ENCODE peak calls at places on chromosomes 6 and 20, in four cellular contexts. B is NCI-H1092 treated with DMSO at 0.1 percent for 48 hours, M is GM13976, G is NCI-H2029. T is an unnamed sample.

GRCh38 chr6:89574860-89575561 is 63.5 kb downstream of the LYRM2 start:
- DNase-seq in B (no peak), M (no peak), G (no peak), T (no peak)

GRCh38 chr20:53515749-53516148 is 77.9 kb downstream of the ZNF217 start:
- DNase-seq in B (no peak), M (no peak), G (no peak), T (no peak)

GRCh38 chr6:133456934-133457333 is 215.8 kb downstream of the EYA4 start:
- DNase-seq in B (no peak), M (no peak), G (no peak), T (no peak)

GRCh38 chr6:13404115-13404891 is 76.0 kb upstream of the TBC1D7 start:
- DNase-seq in B (no peak), M (no peak), G (no peak), T (no peak)

GRCh38 chr6:163835772-163836171 is 421.3 kb downstream of the QKI start:
- DNase-seq in B (no peak), M (no peak), G (no peak), T (no peak)

GRCh38 chr20:58682656-58683055 is 9.9 kb upstream of the NPEPL1 start:
- DNase-seq in B (no peak), M (no peak), G (no peak), T (no peak)

GRCh38 chr20:24118781-24119175 is 130.2 kb upstream of the GGTLC1 start:
- DNase-seq in B (no peak), M (no peak), G (no peak), T (no peak)

GRCh38 chr6:18424201-18424600 is 37.1 kb downstream of the RNF144B start:
- DNase-seq in B (no peak), M (no peak), G (no peak), T (no peak)

GRCh38 chr6:150977276-150977675 is 111.8 kb downstream of the MTHFD1L start:
- DNase-seq in B (no peak), M (no peak), G (no peak), T (no peak)

GRCh38 chr20:38049800-38050199 is 16.3 kb downstream of the RPRD1B start:
- DNase-seq in B (no peak), M (no peak), G (peak), T (no peak)

GRCh38 chr20:44714102-44714700 is 968 bp upstream of the CCN5 start:
- DNase-seq in B (no peak), M (no peak), G (no peak), T (no peak)

GRCh38 chr6:49541210-49541724 is 9.2 kb upstream of the C6orf141 start:
- DNase-seq in B (no peak), M (no peak), G (peak), T (no peak)

GRCh38 chr6:145067430-145067829 is 667.9 kb downstream of the EPM2A start:
- DNase-seq in B (no peak), M (no peak), G (no peak), T (no peak)

GRCh38 chr6:37731888-37732287 is 34.2 kb upstream of the MDGA1 start:
- DNase-seq in B (no peak), M (peak), G (no peak), T (peak)